ENCODE peak calls at places on chromosomes 2 and 18, in ten cellular contexts. P, S, U, M, X, W, D, Y, K and F are unnamed samples.

GRCh38 chr2:212294816-212295215 is 243.8 kb downstream of the ERBB4 start:
- DNase-seq in W (no peak), P (no peak), K (no peak), D (no peak), M (no peak), U (no peak), S (no peak), Y (no peak), X (no peak), F (no peak)

GRCh38 chr2:8494589-8494988 is 187.3 kb upstream of the ID2 start:
- DNase-seq in P (peak), D (no peak), W (no peak), U (no peak), Y (no peak), S (no peak), X (no peak), M (no peak), K (no peak), F (no peak)

GRCh38 chr18:63617049-63617995 is 26.7 kb downstream of the SERPINB4 start:
- DNase-seq in W (peak), P (no peak), M (no peak), Y (no peak), K (no peak), U (no peak), S (no peak), D (no peak), X (no peak), F (peak)

GRCh38 chr2:74052732-74053712 is 68.3 kb downstream of the TET3 start:
- DNase-seq in K (no peak), U (no peak), Y (no peak), X (no peak), D (no peak), P (no peak), S (no peak), M (no peak), W (no peak), F (no peak)

GRCh38 chr18:24983566-24983965 is 368.4 kb downstream of the ZNF521 start:
- DNase-seq in K (no peak), U (no peak), D (no peak), M (no peak), Y (no peak), P (no peak), S (no peak), W (no peak), X (no peak), F (no peak)

GRCh38 chr2:194333091-194333490 is 1323.9 kb upstream of the SLC39A10 start:
- DNase-seq in U (no peak), D (no peak), M (no peak), K (no peak), P (no peak), Y (no peak), X (no peak), S (no peak), W (no peak), F (no peak)

GRCh38 chr2:31333527-31334183 is 80.9 kb downstream of the XDH start:
- DNase-seq in X (peak), M (peak), D (peak), Y (peak), U (peak), K (peak), P (peak), S (peak), W (no peak), F (peak)

GRCh38 chr2:241636182-241636982 is 576 bp downstream of the THAP4 start:
- DNase-seq in U (peak), Y (peak), X (peak), K (no peak), M (no peak), W (peak), P (peak), D (peak), S (peak), F (peak)

GRCh38 chr18:22674300-22674699 is 256.6 kb upstream of the CTAGE1 start:
- DNase-seq in W (no peak), P (peak), U (no peak), K (peak), M (peak), X (no peak), S (peak), D (peak), Y (no peak), F (peak)

GRCh38 chr2:120919771-120920437 is 184.2 kb downstream of the GLI2 start:
- DNase-seq in K (peak), W (no peak), U (no peak), M (peak), X (no peak), P (peak), S (peak), Y (no peak), D (peak), F (peak)

GRCh38 chr2:6919912-6920905 is 3.0 kb downstream of the RNF144A start:
- DNase-seq in P (no peak), X (no peak), Y (no peak), S (no peak), K (no peak), W (no peak), U (no peak), M (no peak), D (no peak), F (no peak)

GRCh38 chr2:160365691-160366367 is 127.8 kb downstream of the RBMS1 start:
- DNase-seq in D (peak), W (no peak), S (no peak), X (no peak), U (no peak), M (peak), K (no peak), Y (no peak), P (no peak), F (peak)

GRCh38 chr2:110124038-110124825 is 8.6 kb upstream of the MALL start:
- DNase-seq in D (no peak), U (no peak), M (no peak), W (no peak), Y (no peak), S (no peak), K (no peak), X (peak), P (no peak), F (no peak)

GRCh38 chr2:145777297-145777696 is 1257.4 kb upstream of the ZEB2 start:
- DNase-seq in M (peak), K (no peak), P (peak), S (peak), U (peak), Y (no peak), D (peak), X (no peak), W (no peak), F (no peak)

GRCh38 chr2:60530228-60530627 is 23.2 kb downstream of the BCL11A start:
- DNase-seq in S (no peak), W (no peak), P (no peak), M (no peak), X (no peak), K (no peak), Y (no peak), D (peak), U (no peak), F (no peak)

GRCh38 chr18:59024829-59025228 is 114.9 kb upstream of the SEC11C start:
- DNase-seq in P (peak), D (no peak), K (peak), U (no peak), W (no peak), X (no peak), S (peak), M (peak), Y (no peak), F (peak)

GRCh38 chr18:31217455-31217854 is 54.8 kb upstream of the DSC1 start:
- DNase-seq in D (no peak), U (no peak), W (no peak), P (peak), S (no peak), Y (no peak), X (no peak), M (no peak), K (no peak), F (no peak)

GRCh38 chr2:157874278-157874825 is 1.8 kb downstream of the ACVR1 start:
- DNase-seq in Y (no peak), D (no peak), P (no peak), S (no peak), W (no peak), U (peak), M (no peak), K (no peak), X (peak), F (no peak)

GRCh38 chr18:80096032-80096565 is 13.0 kb upstream of the ADNP2 start:
- DNase-seq in P (no peak), X (no peak), Y (no peak), K (no peak), W (no peak), M (no peak), U (no peak), D (no peak), S (no peak), F (no peak)

GRCh38 chr18:59833785-59834184 is 66.0 kb upstream of the PMAIP1 start:
- DNase-seq in Y (no peak), K (no peak), X (no peak), D (no peak), S (no peak), U (no peak), M (no peak), W (no peak), P (no peak), F (no peak)

GRCh38 chr18:77103181-77103875 is 29.3 kb downstream of the MBP start:
- DNase-seq in Y (no peak), U (no peak), W (no peak), S (peak), P (peak), K (peak), M (peak), D (no peak), X (no peak), F (peak)

GRCh38 chr18:22983175-22983574 is 50.0 kb downstream of the RBBP8 start:
- DNase-seq in K (peak), U (peak), W (peak), S (peak), M (peak), D (peak), Y (no peak), P (peak), X (no peak), F (peak)

GRCh38 chr2:36355157-36355889 is at the start of gene CRIM1:
- DNase-seq in U (peak), K (peak), M (peak), W (peak), S (peak), P (peak), X (peak), Y (peak), D (peak), F (peak)

GRCh38 chr18:10579079-10579867 is 53.4 kb downstream of the NAPG start:
- DNase-seq in S (peak), W (no peak), X (no peak), D (no peak), P (peak), U (no peak), K (peak), Y (no peak), M (peak), F (peak)

GRCh38 chr2:15038373-15039364 is 406.2 kb downstream of the LRATD1 start:
- DNase-seq in U (no peak), Y (no peak), P (no peak), X (no peak), D (no peak), M (no peak), S (peak), W (no peak), K (no peak), F (no peak)

GRCh38 chr2:15112216-15112615 is 448.9 kb downstream of the NBAS start:
- DNase-seq in U (peak), X (no peak), Y (no peak), K (peak), M (peak), D (no peak), W (no peak), P (peak), S (peak), F (peak)

GRCh38 chr18:46301571-46301970 is 197.4 kb downstream of the HAUS1 start:
- DNase-seq in W (no peak), U (no peak), X (no peak), K (no peak), P (no peak), D (no peak), M (no peak), Y (no peak), S (no peak), F (no peak)

GRCh38 chr2:101362316-101362715 is 25.0 kb downstream of the CREG2 start:
- DNase-seq in Y (no peak), X (no peak), W (no peak), M (no peak), P (no peak), D (no peak), K (no peak), U (no peak), S (no peak), F (no peak)

GRCh38 chr18:52326001-52326400 is 14.0 kb upstream of the DCC start:
- DNase-seq in Y (no peak), S (peak), W (no peak), D (no peak), K (peak), U (no peak), X (no peak), M (peak), P (no peak), F (no peak)

GRCh38 chr2:221202431-221202830 is 369.7 kb downstream of the EPHA4 start:
- DNase-seq in M (no peak), K (no peak), U (no peak), S (no peak), D (no peak), W (no peak), P (no peak), X (no peak), Y (no peak), F (no peak)

GRCh38 chr18:12304351-12305210 is 3.5 kb upstream of the TUBB6 start:
- DNase-seq in U (peak), M (no peak), P (no peak), W (no peak), D (no peak), S (peak), Y (peak), X (peak), K (no peak), F (no peak)

GRCh38 chr2:198476007-198476406 is 671.6 kb downstream of the PLCL1 start:
- DNase-seq in P (no peak), U (no peak), W (no peak), S (no peak), D (no peak), Y (no peak), X (no peak), M (no peak), K (no peak), F (no peak)

GRCh38 chr2:238169708-238170251 is 11.0 kb downstream of the ERFE start:
- DNase-seq in X (no peak), D (peak), M (peak), P (peak), S (peak), U (no peak), Y (peak), K (peak), W (no peak), F (peak)

GRCh38 chr2:30149513-30149912 is 2.7 kb downstream of the YPEL5 start:
- DNase-seq in D (peak), P (peak), S (no peak), Y (no peak), U (peak), X (no peak), M (no peak), K (no peak), W (no peak), F (no peak)

GRCh38 chr18:43789234-43790000 is 512.1 kb upstream of the SYT4 start:
- DNase-seq in M (peak), D (peak), K (peak), W (no peak), P (peak), X (no peak), S (no peak), Y (no peak), U (no peak), F (peak)

GRCh38 chr18:59835656-59836379 is 64.0 kb upstream of the PMAIP1 start:
- DNase-seq in D (no peak), M (no peak), P (no peak), Y (no peak), X (no peak), K (no peak), S (peak), U (no peak), W (peak), F (no peak)

GRCh38 chr2:203758841-203759691 is 52.6 kb downstream of the CD28 start:
- DNase-seq in S (peak), M (peak), X (no peak), U (no peak), P (no peak), W (no peak), Y (no peak), D (no peak), K (peak), F (peak)

GRCh38 chr2:72994991-72995380 is 76.5 kb downstream of the SFXN5 start:
- DNase-seq in U (no peak), D (no peak), P (no peak), X (no peak), K (no peak), W (no peak), M (no peak), S (no peak), Y (no peak), F (no peak)

GRCh38 chr2:86035883-86036789 is 69.5 kb downstream of the POLR1A start:
- DNase-seq in Y (peak), M (peak), S (peak), U (no peak), W (peak), P (peak), K (peak), D (peak), X (peak), F (peak)
- TF ChIP-seq CTCF in Y (peak), M (peak), S (peak), U (no peak), W (peak), P (peak), K (peak), D (peak), X (peak), F (peak)

DNA sequence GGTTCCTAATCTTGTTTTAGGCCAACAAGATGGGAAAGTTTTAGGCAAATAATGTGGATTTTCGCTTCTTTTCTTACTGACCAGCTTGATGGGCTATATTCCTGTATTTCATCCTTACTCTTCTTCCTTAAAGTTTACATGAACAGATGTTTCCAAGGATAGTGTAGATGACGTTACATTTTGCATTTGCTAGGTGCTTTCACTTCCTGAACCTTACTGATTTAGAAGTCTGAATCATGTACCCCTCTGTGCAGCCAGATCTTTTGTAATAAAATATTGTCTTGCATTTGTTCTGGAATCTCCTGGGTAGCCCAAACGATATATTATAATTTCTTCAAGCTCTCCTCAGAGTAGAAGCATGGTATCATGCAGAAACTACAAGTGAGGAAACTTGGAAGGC is 93.4 kb downstream of the CALCRL start:
- DNase-seq in W (no peak), M (no peak), K (no peak), Y (no peak), U (no peak), D (no peak), S (no peak), P (no peak), X (no peak), F (no peak)
- H3K4me3 ChIP-seq in W (no peak), M (no peak), K (no peak), Y (no peak), U (no peak), D (no peak), S (no peak), P (no peak), X (no peak), F (no peak)

DNA sequence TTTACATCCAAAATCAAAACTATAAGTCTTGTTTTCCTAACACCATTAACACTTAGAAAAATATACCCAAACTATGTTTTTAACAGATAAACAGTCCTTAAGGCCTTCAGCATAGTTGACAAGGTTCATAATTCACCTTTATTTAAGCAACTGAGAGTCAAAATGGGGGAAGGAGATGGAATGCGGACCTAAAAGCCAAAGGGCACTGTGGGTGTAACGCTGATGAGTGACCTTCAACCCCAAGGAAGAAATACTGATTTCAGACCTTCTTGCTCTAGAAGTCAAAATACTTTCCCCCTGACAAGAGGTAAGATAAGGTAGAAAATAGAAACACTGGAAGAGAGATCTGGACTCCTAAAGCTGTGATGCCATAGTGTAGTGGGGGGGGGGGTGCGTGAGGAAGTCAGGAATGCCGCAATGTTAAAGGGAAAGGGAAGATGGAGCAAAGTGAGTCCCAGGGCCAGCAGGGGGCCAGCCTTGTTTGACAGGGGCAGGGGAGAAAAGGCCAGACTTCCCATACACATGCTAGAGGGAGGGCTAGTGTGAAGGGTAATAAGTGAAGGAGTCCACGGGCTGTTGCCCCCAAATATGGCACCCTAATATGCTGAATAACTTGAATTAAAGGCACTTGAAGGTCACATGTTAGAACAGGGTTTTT is 31.4 kb downstream of the CCDC93 start:
- DNase-seq in P (no peak), M (no peak), Y (no peak), K (no peak), D (no peak), X (no peak), U (no peak), S (no peak), W (no peak), F (no peak)
- TF ChIP-seq CTCF in P (no peak), M (no peak), Y (no peak), K (no peak), D (no peak), X (no peak), U (no peak), S (no peak), W (no peak), F (peak)

GRCh38 chr2:236259371-236259770 is 4.8 kb downstream of the ASB18 start:
- DNase-seq in X (no peak), D (no peak), U (no peak), K (no peak), W (no peak), S (no peak), M (no peak), Y (no peak), P (no peak), F (no peak)

GRCh38 chr2:236265675-236266074 is 1.5 kb upstream of the ASB18 start:
- DNase-seq in M (no peak), X (no peak), D (no peak), U (no peak), Y (no peak), W (no peak), S (no peak), P (no peak), K (no peak), F (no peak)

GRCh38 chr2:236264256-236264655 is at the start of gene ASB18:
- DNase-seq in U (no peak), X (no peak), K (no peak), P (no peak), Y (no peak), M (no peak), D (no peak), W (no peak), S (no peak), F (no peak)

GRCh38 chr2:236261452-236261851 is 2.8 kb downstream of the ASB18 start:
- DNase-seq in X (no peak), K (no peak), W (no peak), D (no peak), U (no peak), M (no peak), P (no peak), Y (no peak), S (no peak), F (no peak)

DNA sequence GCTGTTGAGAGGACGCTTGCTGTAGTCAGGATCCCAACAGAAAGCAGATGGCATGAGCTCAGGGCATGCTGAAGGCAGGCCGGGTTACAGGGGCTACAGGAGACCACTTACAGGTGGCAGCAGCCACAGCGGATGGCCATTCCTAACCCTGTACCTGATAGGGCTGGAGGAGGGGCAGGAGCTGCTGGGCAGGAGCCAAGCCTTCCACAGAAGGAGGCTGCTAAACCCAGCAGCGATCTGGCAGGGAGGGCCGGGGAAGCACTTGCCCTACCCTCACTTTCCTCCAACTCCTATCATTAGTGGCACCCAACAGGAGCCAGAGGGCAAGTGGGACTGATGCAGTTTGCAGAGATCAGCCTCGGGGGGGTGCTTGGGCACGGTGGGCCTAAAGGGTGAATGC is 2.0 kb downstream of the ASB18 start:
- DNase-seq in S (no peak), Y (no peak), P (no peak), W (no peak), D (no peak), U (no peak), M (no peak), K (no peak), X (no peak), F (no peak)
- H3K4me3 ChIP-seq in S (no peak), Y (no peak), P (no peak), W (no peak), D (no peak), U (no peak), M (no peak), K (no peak), X (no peak), F (no peak)

GRCh38 chr2:154686162-154686561 is 12.3 kb upstream of the KCNJ3 start:
- DNase-seq in M (no peak), Y (no peak), X (no peak), W (no peak), U (no peak), S (no peak), D (no peak), P (no peak), K (no peak), F (no peak)
- TF ChIP-seq CTCF in M (no peak), Y (no peak), X (no peak), W (no peak), U (no peak), S (no peak), D (peak), P (no peak), K (no peak), F (no peak)